ENCODE peak calls at places on chromosomes 2 and 18, in six cellular contexts. J, F, K, N, G and A are unnamed samples.

GRCh38 chr18:12766986-12767433 is 64.2 kb downstream of the PSMG2 start:
- DNase-seq in J (no peak), F (peak), K (no peak), N (peak), G (no peak), A (no peak)

GRCh38 chr2:69163109-69163508 is 150.1 kb downstream of the ANTXR1 start:
- DNase-seq in J (peak), F (no peak), K (no peak), N (no peak), G (peak), A (peak)

GRCh38 chr2:45008296-45009129 is 739 bp downstream of the SIX2 start:
- DNase-seq in J (peak), F (peak), K (no peak), N (peak), G (no peak), A (no peak)

GRCh38 chr2:234305846-234306245 is 191.0 kb downstream of the ARL4C start:
- DNase-seq in J (no peak), F (no peak), K (no peak), N (no peak), G (no peak), A (no peak)

GRCh38 chr18:26813043-26813442 is 52.5 kb downstream of the AQP4 start:
- DNase-seq in J (peak), F (peak), K (no peak), N (peak), G (no peak), A (peak)

GRCh38 chr2:74424139-74424992 is 2.8 kb downstream of the WDR54 start:
- DNase-seq in J (no peak), F (no peak), K (no peak), N (no peak), G (no peak), A (no peak)

GRCh38 chr18:23384778-23385736 is 68.0 kb upstream of the RIOK3 start:
- DNase-seq in J (no peak), F (no peak), K (no peak), N (no peak), G (no peak), A (no peak)

GRCh38 chr2:169073211-169073971 is 4.0 kb downstream of the DHRS9 start:
- DNase-seq in J (no peak), F (no peak), K (no peak), N (no peak), G (no peak), A (peak)

GRCh38 chr2:19743641-19744040 is 158.1 kb downstream of the TTC32 start:
- DNase-seq in J (no peak), F (no peak), K (no peak), N (no peak), G (no peak), A (no peak)

GRCh38 chr2:19059076-19059475 is 299.3 kb downstream of the OSR1 start:
- DNase-seq in J (no peak), F (no peak), K (no peak), N (peak), G (no peak), A (no peak)

GRCh38 chr2:201158111-201158929 is 24.6 kb upstream of the CASP10 start:
- DNase-seq in J (peak), F (peak), K (no peak), N (peak), G (peak), A (peak)

GRCh38 chr2:18378020-18378653 is 182.3 kb downstream of the RDH14 start:
- DNase-seq in J (peak), F (peak), K (no peak), N (peak), G (no peak), A (peak)

GRCh38 chr2:127149384-127149783 is 42.4 kb upstream of the BIN1 start:
- DNase-seq in J (peak), F (no peak), K (no peak), N (no peak), G (peak), A (peak)

GRCh38 chr18:57794951-57795728 is 8.0 kb downstream of the ATP8B1 start:
- DNase-seq in J (no peak), F (no peak), K (no peak), N (peak), G (no peak), A (no peak)

GRCh38 chr2:79982445-79982844 is 322.1 kb downstream of the LRRTM1 start:
- DNase-seq in J (no peak), F (peak), K (no peak), N (peak), G (no peak), A (no peak)

GRCh38 chr2:127072380-127072779 is 34.6 kb downstream of the BIN1 start:
- DNase-seq in J (peak), F (no peak), K (no peak), N (no peak), G (no peak), A (no peak)

GRCh38 chr2:184599875-184600227 is 1.5 kb downstream of the ZNF804A start:
- DNase-seq in J (no peak), F (no peak), K (no peak), N (no peak), G (no peak), A (peak)

GRCh38 chr2:1676913-1677832 is 67.1 kb downstream of the PXDN start:
- DNase-seq in J (no peak), F (no peak), K (no peak), N (no peak), G (no peak), A (no peak)

GRCh38 chr2:1675633-1676032 is 68.7 kb downstream of the PXDN start:
- DNase-seq in J (peak), F (no peak), K (no peak), N (peak), G (peak), A (peak)

GRCh38 chr2:1677833-1678165 is 66.5 kb downstream of the PXDN start:
- DNase-seq in J (no peak), F (no peak), K (no peak), N (no peak), G (no peak), A (no peak)

GRCh38 chr2:1674766-1675397 is 69.4 kb downstream of the PXDN start:
- DNase-seq in J (no peak), F (no peak), K (no peak), N (peak), G (no peak), A (no peak)

DNA sequence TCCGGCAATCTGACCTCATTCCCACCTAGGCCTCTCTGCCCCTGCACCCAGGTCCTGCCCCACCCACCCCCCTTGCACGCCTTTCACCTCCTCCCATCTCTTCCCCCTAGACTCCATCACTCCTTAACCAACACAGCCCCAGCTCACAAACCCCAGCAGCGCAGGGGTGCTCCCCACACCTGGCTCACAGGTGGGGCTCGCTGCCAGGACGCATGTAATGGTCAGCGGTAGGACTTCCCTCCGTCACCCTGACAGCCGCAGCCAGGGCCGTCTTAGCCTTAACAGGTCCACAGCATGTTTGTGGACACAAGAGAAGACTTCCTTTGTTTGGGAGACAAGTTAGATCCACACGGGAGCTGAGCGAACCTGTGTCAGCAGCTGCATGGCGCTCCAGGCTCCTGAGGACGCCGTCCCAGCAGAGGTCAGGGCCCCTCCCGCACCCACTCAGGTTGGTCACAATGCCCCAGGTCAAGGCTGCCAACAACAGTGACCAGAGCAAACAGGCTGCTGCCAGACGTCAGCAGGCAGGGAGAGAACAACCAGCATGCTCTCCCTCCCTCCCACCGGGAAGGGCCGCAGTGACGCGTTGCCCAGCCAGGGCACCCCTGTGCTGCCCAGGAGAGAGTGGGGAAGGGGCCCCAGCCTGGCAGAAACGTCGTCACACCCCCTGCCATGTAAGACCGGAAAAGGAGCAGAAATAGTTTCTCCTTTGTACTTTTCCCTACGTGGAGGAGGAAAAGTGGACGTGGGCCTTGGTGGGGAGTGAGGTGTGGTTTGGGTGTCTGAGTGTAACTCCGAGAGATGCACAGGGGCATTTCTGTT is 68.0 kb downstream of the PXDN start:
- DNase-seq in J (no peak), F (no peak), K (no peak), N (no peak), G (no peak), A (no peak)
- TF ChIP-seq CTCF in J (no peak), F (no peak), K (no peak), N (no peak), G (no peak), A (no peak)

GRCh38 chr2:219851169-219851568 is 223.7 kb downstream of the SLC4A3 start:
- DNase-seq in J (no peak), F (no peak), K (no peak), N (peak), G (no peak), A (no peak)
- TF ChIP-seq CTCF in J (no peak), F (no peak), K (no peak), N (peak), G (no peak), A (no peak)

DNA sequence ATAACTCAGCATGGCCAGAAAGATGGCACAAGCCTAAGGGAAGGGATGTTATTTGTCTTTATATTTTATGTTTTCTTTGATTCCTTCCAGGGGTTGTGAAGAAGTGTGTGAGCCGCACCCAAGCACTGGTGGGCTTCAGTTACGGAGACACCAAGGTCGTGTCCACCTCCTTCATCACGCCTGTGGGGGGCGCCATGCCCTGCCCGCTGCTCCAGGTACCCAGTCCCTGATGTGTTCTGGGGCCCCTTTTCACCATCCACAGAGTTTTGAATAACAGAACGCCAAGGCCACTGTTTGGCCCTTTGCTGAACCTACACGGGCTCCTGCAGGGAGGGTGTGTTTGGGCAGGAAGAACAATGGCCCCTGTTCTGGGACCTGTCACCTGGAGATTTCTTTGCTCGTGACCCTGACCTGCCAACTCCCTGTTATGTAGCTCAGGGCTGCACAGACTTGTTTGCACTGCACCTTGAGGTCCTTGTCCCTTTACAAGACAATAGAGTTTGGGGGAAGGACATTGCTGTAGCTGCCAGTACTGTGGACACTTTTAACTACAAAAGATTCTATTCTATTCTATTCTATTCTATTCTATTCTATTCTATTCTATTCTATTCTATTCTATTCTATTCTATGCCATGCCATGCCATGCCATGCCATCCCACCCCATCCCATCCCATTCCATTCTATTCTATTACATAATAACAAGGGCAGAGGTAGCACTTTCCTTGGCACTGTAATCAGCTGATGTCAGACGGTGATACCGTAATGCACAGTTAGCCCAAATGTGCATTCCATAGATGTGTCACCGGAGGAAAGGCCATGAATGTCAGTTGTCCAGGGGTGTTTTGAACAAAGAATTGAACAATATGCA is 48.2 kb upstream of the CNGA3 start:
- DNase-seq in J (no peak), F (no peak), K (no peak), N (peak), G (no peak), A (no peak)
- TF ChIP-seq CTCF in J (no peak), F (no peak), K (no peak), N (peak), G (no peak), A (no peak)

GRCh38 chr18:3266062-3266608 is 4.2 kb downstream of the MYL12B start:
- DNase-seq in J (no peak), F (no peak), K (no peak), N (no peak), G (no peak), A (peak)

GRCh38 chr18:3268306-3268705 is 6.4 kb downstream of the MYL12B start:
- DNase-seq in J (no peak), F (no peak), K (no peak), N (no peak), G (no peak), A (no peak)

GRCh38 chr18:3273042-3273441 is 11.1 kb downstream of the MYL12B start:
- DNase-seq in J (no peak), F (no peak), K (no peak), N (no peak), G (no peak), A (no peak)

GRCh38 chr18:3269241-3269640 is 7.3 kb downstream of the MYL12B start:
- DNase-seq in J (no peak), F (no peak), K (no peak), N (no peak), G (no peak), A (peak)

GRCh38 chr18:3269900-3270299 is 8.0 kb downstream of the MYL12B start:
- DNase-seq in J (no peak), F (no peak), K (no peak), N (no peak), G (no peak), A (no peak)
- TF ChIP-seq CTCF in J (no peak), F (no peak), K (no peak), N (no peak), G (no peak), A (no peak)

GRCh38 chr2:65130440-65131175 is 702 bp upstream of the RAB1A start:
- DNase-seq in J (no peak), F (no peak), K (no peak), N (no peak), G (no peak), A (no peak)

GRCh38 chr2:65133626-65134025 is 3.7 kb upstream of the RAB1A start:
- DNase-seq in J (no peak), F (no peak), K (no peak), N (no peak), G (no peak), A (no peak)

GRCh38 chr2:65129276-65129612 is 662 bp downstream of the RAB1A start:
- DNase-seq in J (no peak), F (no peak), K (no peak), N (no peak), G (no peak), A (no peak)

GRCh38 chr2:65128297-65129190 is 1.4 kb downstream of the RAB1A start:
- DNase-seq in J (peak), F (no peak), K (no peak), N (no peak), G (peak), A (peak)

DNA sequence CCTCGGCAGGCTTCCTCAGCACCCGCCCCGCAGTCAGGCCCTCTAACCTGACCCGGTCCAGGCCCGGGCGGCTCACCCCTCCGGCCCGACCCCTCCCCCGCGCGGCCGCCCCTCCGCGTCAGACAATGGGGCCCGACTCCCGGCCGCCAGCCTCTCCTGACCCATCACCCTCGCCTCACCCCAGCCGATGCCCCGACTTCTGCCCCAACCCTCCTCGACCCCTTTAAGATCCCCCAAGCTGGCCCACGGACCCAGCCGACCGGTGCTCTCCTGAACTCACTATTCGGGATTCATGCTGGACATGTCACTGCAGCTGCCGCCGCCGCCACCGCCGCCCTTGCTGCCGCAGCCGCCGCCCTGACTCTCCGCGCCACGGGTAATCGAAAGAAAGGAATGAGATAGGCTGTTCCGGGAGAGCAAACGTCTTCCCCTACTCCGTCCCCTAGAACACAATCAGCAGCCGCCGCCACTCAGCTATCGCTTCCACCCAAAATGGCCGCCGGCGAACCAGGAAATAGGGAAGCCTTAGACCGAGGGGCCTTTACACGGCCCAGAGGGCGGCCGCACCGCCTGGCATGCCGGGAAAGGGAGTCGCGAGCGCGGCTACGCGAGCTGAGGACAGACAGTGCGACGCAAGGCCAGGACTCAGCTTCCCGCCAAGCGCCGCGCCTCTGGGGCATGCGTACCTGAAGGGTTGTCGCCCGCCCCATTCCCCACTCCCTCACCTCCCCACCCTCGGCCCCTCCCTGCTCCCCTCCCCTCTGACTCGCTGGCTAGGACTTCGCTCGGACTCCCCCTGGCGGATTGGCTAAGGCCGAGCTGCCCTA is at the start of gene RAB1A:
- DNase-seq in J (peak), F (peak), K (peak), N (peak), G (peak), A (peak)
- TF ChIP-seq CTCF in J (no peak), F (no peak), K (peak), N (peak), G (peak), A (no peak)

DNA sequence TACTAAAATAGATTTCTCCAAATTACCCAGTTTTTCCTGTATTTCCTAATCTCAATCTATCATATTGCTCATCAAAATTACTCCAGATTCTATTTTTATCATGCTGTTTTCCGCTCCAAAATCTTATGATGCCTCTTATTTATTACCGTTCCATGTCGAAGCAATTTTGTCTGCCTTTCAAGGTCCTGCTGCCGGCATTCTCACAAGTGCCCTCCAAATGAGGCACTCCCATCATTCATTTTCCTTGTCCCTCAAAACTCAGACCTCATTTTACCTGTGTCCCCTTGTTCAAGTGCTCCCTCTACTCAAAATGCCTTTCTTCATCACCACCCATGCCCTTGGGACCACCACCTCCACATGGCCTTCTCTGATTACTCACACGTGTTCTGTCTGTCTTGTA is 13.1 kb downstream of the NEB start:
- DNase-seq in J (no peak), F (no peak), K (no peak), N (no peak), G (no peak), A (no peak)
- TF ChIP-seq CTCF in J (no peak), F (no peak), K (no peak), N (no peak), G (no peak), A (no peak)

GRCh38 chr18:54330768-54331548 is 26.7 kb downstream of the STARD6 start:
- DNase-seq in J (no peak), F (no peak), K (no peak), N (no peak), G (no peak), A (no peak)
- TF ChIP-seq CTCF in J (peak), F (no peak), K (no peak), N (no peak), G (peak), A (peak)

GRCh38 chr18:55466789-55467188 is 121.2 kb downstream of the TCF4 start:
- DNase-seq in J (no peak), F (no peak), K (no peak), N (no peak), G (no peak), A (no peak)

GRCh38 chr18:55464581-55464980 is 123.4 kb downstream of the TCF4 start:
- DNase-seq in J (no peak), F (no peak), K (no peak), N (no peak), G (no peak), A (no peak)

GRCh38 chr18:55461843-55462242 is 126.1 kb downstream of the TCF4 start:
- DNase-seq in J (no peak), F (no peak), K (no peak), N (no peak), G (no peak), A (no peak)

GRCh38 chr18:55462652-55463051 is 125.3 kb downstream of the TCF4 start:
- DNase-seq in J (no peak), F (no peak), K (no peak), N (no peak), G (no peak), A (no peak)

GRCh38 chr18:55465313-55465712 is 122.7 kb downstream of the TCF4 start:
- DNase-seq in J (no peak), F (no peak), K (no peak), N (no peak), G (no peak), A (no peak)
- TF ChIP-seq CTCF in J (no peak), F (no peak), K (no peak), N (no peak), G (no peak), A (no peak)